ENCODE peak calls at places on chromosomes 7 and 10, in ten cellular contexts. R is fibroblast of the conjunctiva; C is naive thymus-derived CD4-positive, alpha-beta T cell; Z is H4; H is ecto neural progenitor cell; U is M059J; J is NCI-H1694 treated with DMSO at 0.1 percent for 48 hours; Q is activated CD8-positive, alpha-beta T cell treated with anti-CD3 and anti-CD28 coated beads for 36 hours; N is activated CD4-positive, alpha-beta T cell treated with anti-CD3 and anti-CD28 coated beads, Interleukin-2, amount 50 U/mL, for 1 hour; Y is left ventricle myocardium inferior. W is an unnamed sample.

GRCh38 chr7:35537067-35538023 is 157.6 kb downstream of the HERPUD2 start:
- DNase-seq in R (peak; percentile 30), C (peak; percentile 54), Z (peak; percentile 85), H (peak; percentile 85), U (peak; percentile 49), J (peak; percentile 72), Q (peak; percentile 84), N (peak; percentile 79), Y (peak; percentile 81), W (peak; percentile 5)

GRCh38 chr7:140016540-140016939 is 46.2 kb downstream of the PARP12 start:
- DNase-seq in R (no peak), C (no peak), Z (no peak), H (no peak), U (no peak), J (no peak), Q (no peak), N (no peak), Y (no peak), W (no peak)

GRCh38 chr10:49080071-49080470 is 35.3 kb downstream of the VSTM4 start:
- DNase-seq in R (peak; percentile 56), C (no peak), Z (no peak), H (peak; percentile 15), U (no peak), J (no peak), Q (no peak), N (no peak), Y (peak; percentile 52), W (no peak)

GRCh38 chr10:79223001-79223345 is 124.3 kb upstream of the PPIF start:
- DNase-seq in R (no peak), C (no peak), Z (no peak), H (no peak), U (no peak), J (peak; percentile 43), Q (no peak), N (no peak), Y (no peak), W (no peak)

GRCh38 chr10:125707852-125708468 is 11.5 kb upstream of the EDRF1 start:
- DNase-seq in R (no peak), C (no peak), Z (peak; percentile 47), H (no peak), U (peak; percentile 86), J (no peak), Q (no peak), N (no peak), Y (no peak), W (no peak)

GRCh38 chr7:127755529-127755928 is 103.5 kb downstream of the SND1 start:
- DNase-seq in R (no peak), C (no peak), Z (no peak), H (no peak), U (no peak), J (no peak), Q (no peak), N (no peak), Y (no peak), W (no peak)

GRCh38 chr7:74365320-74366022 is 76.3 kb downstream of the CLIP2 start:
- DNase-seq in R (no peak), C (no peak), Z (peak; percentile 44), H (peak; percentile 92), U (no peak), J (peak; percentile 37), Q (peak; percentile 4), N (no peak), Y (peak; percentile 54), W (peak; percentile 22)

GRCh38 chr7:16933296-16934248 is 51.8 kb upstream of the AGR3 start:
- DNase-seq in R (no peak), C (no peak), Z (no peak), H (no peak), U (no peak), J (no peak), Q (peak; percentile 35), N (no peak), Y (no peak), W (no peak)

GRCh38 chr7:45469103-45469502 is 105.1 kb upstream of the ADCY1 start:
- DNase-seq in R (no peak), C (no peak), Z (peak; percentile 48), H (no peak), U (peak; percentile 80), J (no peak), Q (no peak), N (no peak), Y (no peak), W (no peak)

GRCh38 chr10:44966129-44966815 is 6.7 kb downstream of the RASSF4 start:
- DNase-seq in R (no peak), C (no peak), Z (no peak), H (peak; percentile 8), U (peak; percentile 49), J (no peak), Q (no peak), N (no peak), Y (no peak), W (no peak)

GRCh38 chr10:14543048-14543903 is 212.6 kb upstream of the FRMD4A start:
- DNase-seq in R (peak; percentile 8), C (peak; percentile 73), Z (no peak), H (no peak), U (no peak), J (no peak), Q (peak; percentile 60), N (no peak), Y (no peak), W (no peak)

GRCh38 chr10:86440874-86441838 is 74.6 kb upstream of the GRID1 start:
- DNase-seq in R (no peak), C (no peak), Z (peak; percentile 8), H (no peak), U (peak; percentile 67), J (no peak), Q (peak; percentile 18), N (no peak), Y (no peak), W (no peak)

GRCh38 chr7:170551-171363 is 21.6 kb upstream of the FAM20C start:
- DNase-seq in R (no peak), C (no peak), Z (no peak), H (no peak), U (no peak), J (no peak), Q (no peak), N (no peak), Y (no peak), W (no peak)

GRCh38 chr10:58567652-58568051 is 55.0 kb downstream of the BICC1 start:
- DNase-seq in R (no peak), C (no peak), Z (no peak), H (no peak), U (no peak), J (no peak), Q (no peak), N (no peak), Y (no peak), W (no peak)

GRCh38 chr10:79051766-79052165 is 17.0 kb upstream of the ZMIZ1 start:
- DNase-seq in R (no peak), C (no peak), Z (no peak), H (no peak), U (no peak), J (no peak), Q (peak; percentile 0), N (no peak), Y (peak; percentile 2), W (no peak)

GRCh38 chr7:139328375-139328774 is 12.8 kb upstream of the FMC1 start:
- DNase-seq in R (peak; percentile 72), C (no peak), Z (no peak), H (no peak), U (peak; percentile 80), J (no peak), Q (no peak), N (no peak), Y (no peak), W (no peak)

GRCh38 chr7:100162874-100163533 is 4.5 kb upstream of the TRAPPC14 start:
- DNase-seq in R (no peak), C (no peak), Z (no peak), H (no peak), U (peak; percentile 51), J (no peak), Q (no peak), N (no peak), Y (no peak), W (no peak)

GRCh38 chr7:155512246-155512887 is 34.0 kb downstream of the CNPY1 start:
- DNase-seq in R (no peak), C (no peak), Z (no peak), H (no peak), U (no peak), J (no peak), Q (no peak), N (no peak), Y (no peak), W (no peak)

GRCh38 chr7:151877911-151878835 is 1.3 kb upstream of the PRKAG2 start:
- DNase-seq in R (no peak), C (no peak), Z (no peak), H (no peak), U (no peak), J (no peak), Q (peak; percentile 15), N (peak; percentile 5), Y (no peak), W (peak; percentile 16)

GRCh38 chr10:12500406-12501303 is 151.3 kb downstream of the CAMK1D start:
- DNase-seq in R (no peak), C (no peak), Z (peak; percentile 44), H (no peak), U (peak; percentile 46), J (no peak), Q (no peak), N (no peak), Y (no peak), W (no peak)

GRCh38 chr7:94431620-94432295 is 37.1 kb downstream of the COL1A2 start:
- DNase-seq in R (peak; percentile 59), C (no peak), Z (no peak), H (no peak), U (peak; percentile 29), J (no peak), Q (no peak), N (no peak), Y (no peak), W (no peak)

GRCh38 chr10:4883079-4883739 is 57.2 kb downstream of the AKR1E2 start:
- DNase-seq in R (peak; percentile 12), C (no peak), Z (peak; percentile 68), H (no peak), U (peak; percentile 83), J (no peak), Q (no peak), N (no peak), Y (no peak), W (no peak)

GRCh38 chr10:100963826-100964225 is 5.5 kb upstream of the SEMA4G start:
- DNase-seq in R (no peak), C (no peak), Z (no peak), H (no peak), U (no peak), J (no peak), Q (no peak), N (no peak), Y (no peak), W (no peak)

GRCh38 chr10:125000366-125001312 is 58.7 kb downstream of the ZRANB1 start:
- DNase-seq in R (no peak), C (no peak), Z (no peak), H (peak; percentile 60), U (no peak), J (no peak), Q (no peak), N (no peak), Y (peak; percentile 16), W (peak; percentile 73)

GRCh38 chr7:33775790-33776189 is 129.5 kb upstream of the BMPER start:
- DNase-seq in R (no peak), C (no peak), Z (no peak), H (no peak), U (no peak), J (no peak), Q (no peak), N (no peak), Y (no peak), W (no peak)

GRCh38 chr7:4939971-4940720 is 18.8 kb downstream of the MMD2 start:
- DNase-seq in R (no peak), C (no peak), Z (no peak), H (no peak), U (no peak), J (no peak), Q (no peak), N (no peak), Y (no peak), W (peak; percentile 75)

GRCh38 chr10:119299531-119299930 is 92.2 kb downstream of the GRK5 start:
- DNase-seq in R (no peak), C (no peak), Z (no peak), H (no peak), U (no peak), J (no peak), Q (no peak), N (no peak), Y (no peak), W (no peak)

GRCh38 chr7:86786376-86786775 is 142.7 kb downstream of the GRM3 start:
- DNase-seq in R (no peak), C (no peak), Z (no peak), H (no peak), U (no peak), J (no peak), Q (no peak), N (no peak), Y (no peak), W (no peak)